ENCODE peak calls at places on chromosomes 7 and 10, in seven cellular contexts. One of them, this sample, is unnamed.

GRCh38 chr7:73740771-73741170 is 2.2 kb upstream of the ABHD11 start:
- DNase-seq in coronary artery: no peak
- DNase-seq in fibroblast of mammary gland: no peak
- DNase-seq in T-helper 2 cell: no peak
- DNase-seq in left cardiac atrium: no peak
- DNase-seq in ovary: no peak
- DNase-seq in stomach: no peak
- DNase-seq in this sample: no peak

GRCh38 chr10:5618829-5619228 is 47.6 kb downstream of the ASB13 start:
- DNase-seq in stomach: no peak
- DNase-seq in fibroblast of mammary gland: no peak
- DNase-seq in T-helper 2 cell: no peak
- DNase-seq in coronary artery: no peak
- DNase-seq in ovary: no peak
- DNase-seq in left cardiac atrium: peak; percentile 60
- DNase-seq in this sample: peak; percentile 75

GRCh38 chr7:111429781-111430180 is 132.5 kb downstream of the IMMP2L start:
- DNase-seq in T-helper 2 cell: no peak
- DNase-seq in coronary artery: no peak
- DNase-seq in left cardiac atrium: no peak
- DNase-seq in ovary: no peak
- DNase-seq in fibroblast of mammary gland: peak; percentile 20
- DNase-seq in stomach: no peak
- DNase-seq in this sample: no peak

GRCh38 chr10:111273635-111274034 is 196.8 kb downstream of the ADRA2A start:
- DNase-seq in fibroblast of mammary gland: no peak
- DNase-seq in stomach: no peak
- DNase-seq in coronary artery: no peak
- DNase-seq in T-helper 2 cell: no peak
- DNase-seq in left cardiac atrium: no peak
- DNase-seq in ovary: no peak
- DNase-seq in this sample: no peak

GRCh38 chr10:122373108-122373507 is 1.4 kb upstream of the PLEKHA1 start:
- DNase-seq in stomach: no peak
- DNase-seq in ovary: no peak
- DNase-seq in left cardiac atrium: no peak
- DNase-seq in fibroblast of mammary gland: no peak
- DNase-seq in coronary artery: no peak
- DNase-seq in T-helper 2 cell: no peak
- DNase-seq in this sample: no peak

GRCh38 chr10:103507235-103508191 is 14.0 kb downstream of the NEURL1 start:
- DNase-seq in ovary: no peak
- DNase-seq in left cardiac atrium: no peak
- DNase-seq in T-helper 2 cell: no peak
- DNase-seq in stomach: no peak
- DNase-seq in fibroblast of mammary gland: no peak
- DNase-seq in coronary artery: peak; percentile 41
- DNase-seq in this sample: no peak

GRCh38 chr7:155395176-155395797 is 62.6 kb upstream of the EN2 start:
- DNase-seq in stomach: no peak
- DNase-seq in ovary: no peak
- DNase-seq in T-helper 2 cell: no peak
- DNase-seq in coronary artery: no peak
- DNase-seq in fibroblast of mammary gland: no peak
- DNase-seq in left cardiac atrium: no peak
- DNase-seq in this sample: no peak

GRCh38 chr10:6173203-6173602 is 29.5 kb upstream of the PFKFB3 start:
- DNase-seq in stomach: no peak
- DNase-seq in fibroblast of mammary gland: no peak
- DNase-seq in ovary: no peak
- DNase-seq in T-helper 2 cell: peak; percentile 89
- DNase-seq in left cardiac atrium: no peak
- DNase-seq in coronary artery: no peak
- DNase-seq in this sample: no peak

GRCh38 chr7:139829654-139830130 is 628 bp downstream of the TBXAS1 start:
- DNase-seq in coronary artery: no peak
- DNase-seq in fibroblast of mammary gland: no peak
- DNase-seq in ovary: no peak
- DNase-seq in left cardiac atrium: no peak
- DNase-seq in T-helper 2 cell: peak; percentile 59
- DNase-seq in stomach: no peak
- DNase-seq in this sample: no peak

GRCh38 chr7:2750054-2750453 is 62.1 kb downstream of the AMZ1 start:
- DNase-seq in stomach: no peak
- DNase-seq in T-helper 2 cell: no peak
- DNase-seq in left cardiac atrium: no peak
- DNase-seq in fibroblast of mammary gland: no peak
- DNase-seq in coronary artery: no peak
- DNase-seq in ovary: no peak
- DNase-seq in this sample: no peak

This sample was measured in aorta.